ENCODE peak calls at places on chromosomes 5 and 9, in six cellular contexts. Z, E, F, W, I and Q are unnamed samples.

GRCh38 chr9:99814359-99814758 is 7.3 kb upstream of the NR4A3 start:
- DNase-seq in W (no peak), E (no peak), F (no peak), Z (no peak), I (no peak), Q (no peak)

GRCh38 chr5:79297661-79298060 is 61.7 kb downstream of the JMY start:
- DNase-seq in W (no peak), E (no peak), F (no peak), I (no peak), Z (no peak), Q (no peak)

GRCh38 chr9:110543631-110544051 is 35.9 kb downstream of the SVEP1 start:
- DNase-seq in I (no peak), F (no peak), Z (no peak), E (no peak), W (no peak), Q (no peak)

GRCh38 chr5:106956901-106957300 is 713.8 kb downstream of the EFNA5 start:
- DNase-seq in Z (no peak), E (no peak), F (no peak), I (no peak), W (no peak), Q (no peak)

GRCh38 chr9:119509291-119509905 is 140.2 kb upstream of the BRINP1 start:
- DNase-seq in E (no peak), Z (no peak), W (no peak), F (no peak), I (no peak), Q (no peak)

GRCh38 chr9:21902112-21902511 is 92.1 kb downstream of the CDKN2A start:
- DNase-seq in W (no peak), I (no peak), E (no peak), F (no peak), Z (no peak), Q (no peak)

GRCh38 chr9:124794902-124795491 is 18.1 kb downstream of the OLFML2A start:
- DNase-seq in F (no peak), Z (peak), E (peak), W (peak), I (no peak), Q (no peak)

GRCh38 chr5:10286552-10287227 is 21.0 kb downstream of the CMBL start:
- DNase-seq in E (no peak), I (no peak), F (no peak), Z (no peak), W (no peak), Q (no peak)

GRCh38 chr9:18489861-18490260 is 15.9 kb downstream of the ADAMTSL1 start:
- DNase-seq in W (no peak), F (no peak), I (no peak), Z (no peak), E (no peak), Q (no peak)

GRCh38 chr9:87375397-87376073 is 122.1 kb upstream of the DAPK1 start:
- DNase-seq in Z (peak), F (no peak), E (no peak), W (no peak), I (no peak), Q (no peak)

GRCh38 chr5:180343846-180344327 is 9.2 kb downstream of the GFPT2 start:
- DNase-seq in I (peak), W (no peak), Z (no peak), F (no peak), E (no peak), Q (no peak)

GRCh38 chr9:76634356-76635054 is 129.7 kb upstream of the PCA3 start:
- DNase-seq in I (no peak), E (peak), W (peak), F (no peak), Z (peak), Q (no peak)

GRCh38 chr5:150101019-150101418 is 14.7 kb upstream of the CSF1R start:
- DNase-seq in F (no peak), E (no peak), I (no peak), W (no peak), Z (no peak), Q (peak)

GRCh38 chr5:159877894-159878448 is 38.3 kb upstream of the ADRA1B start:
- DNase-seq in E (no peak), W (no peak), I (no peak), F (no peak), Z (no peak), Q (no peak)

GRCh38 chr5:143354025-143354424 is 49.5 kb downstream of the NR3C1 start:
- DNase-seq in I (no peak), F (no peak), Z (no peak), W (no peak), E (no peak), Q (no peak)

GRCh38 chr9:7289773-7290172 is 509.8 kb downstream of the DMAC1 start:
- DNase-seq in E (no peak), I (no peak), F (no peak), Z (no peak), W (no peak), Q (no peak)

GRCh38 chr9:72586388-72587160 is 65.2 kb downstream of the TMC1 start:
- DNase-seq in I (no peak), E (no peak), W (no peak), F (no peak), Z (no peak), Q (no peak)

GRCh38 chr5:150567031-150567680 is 59.2 kb downstream of the NDST1 start:
- DNase-seq in E (no peak), F (no peak), W (no peak), Z (no peak), I (no peak), Q (no peak)

GRCh38 chr5:39399135-39400036 is 25.4 kb downstream of the DAB2 start:
- DNase-seq in W (peak), Z (peak), I (no peak), F (no peak), E (peak), Q (no peak)

GRCh38 chr9:69975681-69976080 is 68.0 kb upstream of the MAMDC2 start:
- DNase-seq in W (no peak), Z (no peak), I (no peak), F (no peak), E (no peak), Q (no peak)

GRCh38 chr9:136545065-136545965 is 533 bp downstream of the NOTCH1 start:
- DNase-seq in Z (no peak), F (no peak), W (peak), E (no peak), I (peak), Q (no peak)

GRCh38 chr9:893843-894420 is 52.4 kb downstream of the DMRT1 start:
- DNase-seq in Z (peak), F (peak), E (peak), W (peak), I (peak), Q (peak)

GRCh38 chr9:21994996-21995651 is 533 bp downstream of the CDKN2B-AS1 start:
- DNase-seq in I (peak), Z (no peak), E (peak), F (peak), W (no peak), Q (no peak)

GRCh38 chr9:96169488-96169887 is 132.5 kb downstream of the HSD17B3 start:
- DNase-seq in W (no peak), E (no peak), Z (peak), F (no peak), I (peak), Q (peak)

GRCh38 chr9:124197177-124198095 is 60.3 kb upstream of the NEK6 start:
- DNase-seq in F (peak), I (no peak), E (no peak), Z (no peak), W (peak), Q (no peak)

GRCh38 chr5:135222771-135223170 is 176.3 kb downstream of the MACROH2A1 start:
- DNase-seq in W (no peak), F (no peak), E (no peak), Z (no peak), I (no peak), Q (no peak)

GRCh38 chr9:71910602-71911060 is 362 bp downstream of the ABHD17B start:
- DNase-seq in W (peak), F (no peak), I (peak), E (no peak), Z (no peak), Q (peak)

GRCh38 chr5:90055831-90056328 is 353.7 kb downstream of the CETN3 start:
- DNase-seq in F (no peak), I (no peak), E (no peak), Z (no peak), W (no peak), Q (no peak)

GRCh38 chr9:126503333-126504085 is 110.2 kb upstream of the LMX1B start:
- DNase-seq in F (no peak), W (no peak), E (no peak), I (no peak), Z (no peak), Q (no peak)

GRCh38 chr5:8012131-8012977 is 143.4 kb downstream of the MTRR start:
- DNase-seq in E (no peak), I (no peak), W (peak), Z (peak), F (no peak), Q (no peak)

GRCh38 chr9:134629061-134629585 is 12.5 kb upstream of the COL5A1 start:
- DNase-seq in E (no peak), W (no peak), F (no peak), I (no peak), Z (no peak), Q (no peak)

GRCh38 chr5:43997647-43998251 is 391.5 kb downstream of the FGF10 start:
- DNase-seq in Z (peak), F (no peak), W (no peak), I (no peak), E (no peak), Q (no peak)

GRCh38 chr9:130073373-130073772 is 19.7 kb downstream of the GPR107 start:
- DNase-seq in W (no peak), E (no peak), I (no peak), F (no peak), Z (peak), Q (no peak)

GRCh38 chr5:1464511-1464910 is 19.3 kb upstream of the SLC6A3 start:
- DNase-seq in Z (no peak), E (no peak), F (no peak), W (no peak), I (no peak), Q (no peak)

GRCh38 chr9:122225323-122226141 is 3.2 kb downstream of the LHX6 start:
- DNase-seq in E (no peak), Z (no peak), F (no peak), I (peak), W (no peak), Q (peak)

GRCh38 chr9:31325778-31326177 is 1058.7 kb upstream of the ACO1 start:
- DNase-seq in E (no peak), I (no peak), W (no peak), Z (no peak), F (no peak), Q (no peak)

GRCh38 chr9:4423207-4423610 is 67.1 kb upstream of the SLC1A1 start:
- DNase-seq in I (no peak), F (no peak), E (no peak), Z (no peak), W (no peak), Q (no peak)

GRCh38 chr5:78698218-78698751 is 49.7 kb upstream of the LHFPL2 start:
- DNase-seq in E (no peak), W (no peak), F (no peak), I (no peak), Z (no peak), Q (no peak)

GRCh38 chr5:41547991-41548390 is 37.6 kb upstream of the PLCXD3 start:
- DNase-seq in Z (no peak), I (no peak), W (no peak), E (no peak), F (no peak), Q (no peak)
- H2AFZ ChIP-seq in Z (no peak), I (no peak), W (no peak), E (no peak), F (no peak), Q (no peak)

GRCh38 chr9:92943062-92943616 is 4.2 kb upstream of the FGD3 start:
- DNase-seq in Z (no peak), F (no peak), E (no peak), I (no peak), W (no peak), Q (no peak)
- TF ChIP-seq YY1 in Z (no peak), F (no peak), E (no peak), I (no peak), W (no peak), Q (no peak)

GRCh38 chr5:153463806-153464205 is 26.7 kb upstream of the GRIA1 start:
- DNase-seq in W (no peak), F (no peak), Z (no peak), E (no peak), I (no peak), Q (no peak)

GRCh38 chr5:153456993-153457392 is 33.5 kb upstream of the GRIA1 start:
- DNase-seq in Z (no peak), I (no peak), W (no peak), E (no peak), F (no peak), Q (no peak)

GRCh38 chr5:153458266-153458665 is 32.2 kb upstream of the GRIA1 start:
- DNase-seq in Z (no peak), W (no peak), I (no peak), E (no peak), F (no peak), Q (no peak)

GRCh38 chr5:153460421-153460820 is 30.0 kb upstream of the GRIA1 start:
- DNase-seq in Z (no peak), F (no peak), E (no peak), W (no peak), I (no peak), Q (no peak)

GRCh38 chr5:153461341-153461740 is 29.1 kb upstream of the GRIA1 start:
- DNase-seq in W (no peak), I (no peak), F (no peak), Z (no peak), E (no peak), Q (no peak)
- H2AFZ ChIP-seq in W (no peak), I (no peak), F (no peak), Z (no peak), E (no peak), Q (no peak)

GRCh38 chr5:113487779-113488644 is at the start of gene MCC:
- DNase-seq in W (no peak), E (peak), I (peak), Z (peak), F (no peak), Q (peak)
- TF ChIP-seq YY1 in W (no peak), E (peak), I (peak), Z (peak), F (peak), Q (peak)

GRCh38 chr9:91034521-91034920 is 232.9 kb downstream of the SYK start:
- DNase-seq in F (no peak), I (no peak), W (no peak), Z (no peak), E (no peak), Q (no peak)
- H2AFZ ChIP-seq in F (no peak), I (no peak), W (no peak), Z (no peak), E (no peak), Q (no peak)